ENCODE peak calls at places on chromosomes 2 and 18, in nine cellular contexts. G, W, Z, V, H, X, U, R and K are unnamed samples.

GRCh38 chr2:184890311-184890710 is 292.0 kb downstream of the ZNF804A start:
- DNase-seq in H (no peak), G (no peak), V (no peak), X (no peak), Z (no peak), U (no peak), R (no peak), W (no peak), K (no peak)

GRCh38 chr2:608711-609110 is 68.5 kb downstream of the TMEM18 start:
- DNase-seq in Z (no peak), W (no peak), U (peak), X (no peak), H (no peak), V (no peak), R (no peak), G (no peak), K (no peak)

GRCh38 chr2:72754628-72755320 is 71.1 kb downstream of the EXOC6B start:
- DNase-seq in X (no peak), R (no peak), H (no peak), Z (no peak), U (no peak), V (no peak), G (no peak), W (no peak), K (no peak)

GRCh38 chr2:189848276-189848675 is 64.0 kb downstream of the PMS1 start:
- DNase-seq in U (no peak), X (no peak), Z (no peak), H (no peak), W (no peak), G (no peak), V (no peak), R (no peak), K (no peak)

GRCh38 chr2:58237741-58238140 is 3.4 kb downstream of the FANCL start:
- DNase-seq in H (no peak), V (no peak), R (no peak), W (no peak), Z (no peak), U (no peak), X (no peak), G (no peak), K (no peak)

GRCh38 chr2:129237966-129238725 is 741.3 kb upstream of the RAB6C start:
- DNase-seq in V (no peak), U (no peak), G (no peak), W (no peak), X (no peak), Z (no peak), H (no peak), R (no peak), K (no peak)

GRCh38 chr2:230660294-230661060 is 52.2 kb upstream of the CAB39 start:
- DNase-seq in W (no peak), R (peak), X (peak), V (peak), U (peak), G (peak), Z (no peak), H (peak), K (no peak)

GRCh38 chr2:201975964-201976612 is 57.6 kb upstream of the FZD7 start:
- DNase-seq in U (no peak), G (no peak), Z (no peak), H (no peak), R (no peak), X (no peak), V (no peak), W (no peak), K (no peak)

GRCh38 chr18:25230658-25231326 is 121.2 kb downstream of the ZNF521 start:
- DNase-seq in R (peak), Z (no peak), U (peak), X (peak), V (peak), H (no peak), G (peak), W (no peak), K (no peak)

GRCh38 chr2:196413821-196414274 is 225.7 kb upstream of the CCDC150 start:
- DNase-seq in Z (no peak), G (no peak), V (no peak), W (no peak), U (no peak), R (no peak), X (no peak), H (peak), K (no peak)

GRCh38 chr2:221283896-221284295 is 288.2 kb downstream of the EPHA4 start:
- DNase-seq in R (no peak), V (no peak), U (no peak), Z (no peak), W (no peak), H (no peak), G (no peak), X (no peak), K (no peak)

GRCh38 chr2:147288131-147288530 is 556.7 kb upstream of the ACVR2A start:
- DNase-seq in W (no peak), G (no peak), X (no peak), V (no peak), Z (no peak), U (no peak), H (no peak), R (no peak), K (peak)

GRCh38 chr2:63669596-63669995 is 80.8 kb downstream of the MDH1 start:
- DNase-seq in R (no peak), X (no peak), Z (no peak), U (no peak), W (no peak), H (no peak), G (no peak), V (no peak), K (no peak)

GRCh38 chr2:164697688-164698290 is 76.5 kb upstream of the GRB14 start:
- DNase-seq in X (no peak), U (no peak), V (no peak), H (no peak), G (no peak), W (no peak), R (no peak), Z (no peak), K (no peak)

GRCh38 chr2:206993512-206993911 is 54.2 kb downstream of the CPO start:
- DNase-seq in R (no peak), U (no peak), G (no peak), Z (no peak), X (no peak), H (no peak), W (no peak), V (no peak), K (no peak)

GRCh38 chr18:55349685-55350084 is 238.3 kb downstream of the TCF4 start:
- DNase-seq in W (no peak), R (no peak), V (no peak), G (no peak), U (no peak), Z (no peak), H (no peak), X (no peak), K (no peak)

GRCh38 chr2:113918229-113918628 is 28.3 kb downstream of the ACTR3 start:
- DNase-seq in U (no peak), X (no peak), V (no peak), R (no peak), Z (no peak), W (no peak), G (no peak), H (no peak), K (no peak)

GRCh38 chr2:187003038-187003543 is 154.1 kb upstream of the ZSWIM2 start:
- DNase-seq in G (no peak), U (no peak), H (no peak), V (no peak), Z (no peak), R (peak), W (no peak), X (no peak), K (no peak)

GRCh38 chr2:241772063-241772499 is 4.5 kb upstream of the GAL3ST2 start:
- DNase-seq in H (peak), R (no peak), U (peak), G (no peak), W (no peak), V (no peak), X (no peak), Z (peak), K (peak)

GRCh38 chr18:274313-274712 is 6.5 kb upstream of the THOC1 start:
- DNase-seq in V (no peak), R (no peak), U (no peak), H (no peak), W (no peak), Z (no peak), G (no peak), X (no peak), K (no peak)

GRCh38 chr2:25116956-25117355 is 51.4 kb downstream of the POMC start:
- DNase-seq in U (no peak), H (no peak), G (no peak), X (no peak), V (no peak), Z (no peak), R (no peak), W (no peak), K (no peak)

GRCh38 chr2:73089270-73090030 is 17.9 kb upstream of the SFXN5 start:
- DNase-seq in W (no peak), V (peak), U (peak), G (peak), R (no peak), H (no peak), Z (no peak), X (no peak), K (no peak)

GRCh38 chr2:43450617-43451016 is 145.2 kb downstream of the THADA start:
- DNase-seq in V (no peak), X (no peak), U (no peak), H (no peak), W (no peak), Z (no peak), G (no peak), R (no peak), K (no peak)

GRCh38 chr2:147017976-147018645 is 826.7 kb upstream of the ACVR2A start:
- DNase-seq in X (no peak), H (no peak), W (no peak), U (no peak), G (no peak), V (no peak), Z (no peak), R (no peak), K (no peak)

GRCh38 chr2:12990523-12990922 is 273.8 kb downstream of the TRIB2 start:
- DNase-seq in G (no peak), H (no peak), R (no peak), U (no peak), Z (no peak), V (no peak), W (no peak), X (no peak), K (no peak)

GRCh38 chr18:9825571-9826073 is 60.2 kb upstream of the TXNDC2 start:
- DNase-seq in R (no peak), U (no peak), W (no peak), H (no peak), X (no peak), V (no peak), G (no peak), Z (no peak), K (no peak)

GRCh38 chr18:69267895-69268294 is 132.8 kb upstream of the DOK6 start:
- DNase-seq in X (no peak), V (no peak), Z (no peak), R (no peak), U (no peak), H (no peak), G (no peak), W (no peak), K (no peak)

GRCh38 chr2:119218478-119219064 is 5.1 kb upstream of the STEAP3 start:
- DNase-seq in U (no peak), V (peak), R (peak), G (no peak), W (no peak), X (no peak), H (peak), Z (peak), K (no peak)

GRCh38 chr2:127771756-127772155 is 39.2 kb downstream of the WDR33 start:
- DNase-seq in Z (no peak), G (no peak), W (no peak), V (no peak), H (no peak), R (no peak), U (no peak), X (no peak), K (no peak)

GRCh38 chr2:147424766-147425165 is 420.1 kb upstream of the ACVR2A start:
- DNase-seq in V (no peak), Z (no peak), U (no peak), W (no peak), G (no peak), H (no peak), R (no peak), X (no peak), K (no peak)

GRCh38 chr18:48131042-48131441 is 200.6 kb upstream of the SMAD2 start:
- DNase-seq in G (no peak), R (no peak), Z (no peak), V (no peak), H (no peak), X (no peak), U (no peak), W (no peak), K (no peak)

GRCh38 chr2:28567076-28567471 is 71.2 kb downstream of the PLB1 start:
- DNase-seq in X (no peak), G (no peak), V (no peak), Z (peak), R (peak), H (peak), W (no peak), U (no peak), K (peak)

GRCh38 chr2:162333968-162334367 is 10.0 kb upstream of the GCA start:
- DNase-seq in H (peak), X (no peak), U (no peak), Z (peak), W (no peak), G (no peak), V (peak), R (peak), K (no peak)

GRCh38 chr18:74724186-74724585 is 126.5 kb downstream of the ZNF407 start:
- DNase-seq in Z (no peak), V (no peak), R (no peak), X (no peak), H (no peak), W (no peak), G (no peak), U (no peak), K (no peak)

GRCh38 chr2:160282063-160282580 is 82.0 kb upstream of the ITGB6 start:
- DNase-seq in V (no peak), H (no peak), X (no peak), R (no peak), G (no peak), W (no peak), U (no peak), Z (no peak), K (no peak)

GRCh38 chr2:14642499-14642898 is 10.0 kb downstream of the LRATD1 start:
- DNase-seq in X (no peak), W (no peak), Z (no peak), V (no peak), G (no peak), H (no peak), U (no peak), R (no peak), K (no peak)

GRCh38 chr18:23897733-23898132 is 116.8 kb upstream of the TTC39C start:
- DNase-seq in U (no peak), R (no peak), H (no peak), Z (peak), V (no peak), X (no peak), W (no peak), G (no peak), K (no peak)

GRCh38 chr2:201931955-201932354 is 101.7 kb upstream of the FZD7 start:
- DNase-seq in U (no peak), G (no peak), V (no peak), W (no peak), X (no peak), Z (no peak), H (no peak), R (no peak), K (no peak)

GRCh38 chr2:71064754-71065621 is 3.5 kb upstream of the NAGK start:
- DNase-seq in V (no peak), W (no peak), U (no peak), G (no peak), Z (no peak), H (no peak), R (no peak), X (no peak), K (no peak)

GRCh38 chr2:64019083-64019974 is at the start of gene VPS54:
- DNase-seq in V (peak), U (peak), H (peak), R (peak), X (peak), G (peak), W (peak), Z (peak), K (peak)

DNA sequence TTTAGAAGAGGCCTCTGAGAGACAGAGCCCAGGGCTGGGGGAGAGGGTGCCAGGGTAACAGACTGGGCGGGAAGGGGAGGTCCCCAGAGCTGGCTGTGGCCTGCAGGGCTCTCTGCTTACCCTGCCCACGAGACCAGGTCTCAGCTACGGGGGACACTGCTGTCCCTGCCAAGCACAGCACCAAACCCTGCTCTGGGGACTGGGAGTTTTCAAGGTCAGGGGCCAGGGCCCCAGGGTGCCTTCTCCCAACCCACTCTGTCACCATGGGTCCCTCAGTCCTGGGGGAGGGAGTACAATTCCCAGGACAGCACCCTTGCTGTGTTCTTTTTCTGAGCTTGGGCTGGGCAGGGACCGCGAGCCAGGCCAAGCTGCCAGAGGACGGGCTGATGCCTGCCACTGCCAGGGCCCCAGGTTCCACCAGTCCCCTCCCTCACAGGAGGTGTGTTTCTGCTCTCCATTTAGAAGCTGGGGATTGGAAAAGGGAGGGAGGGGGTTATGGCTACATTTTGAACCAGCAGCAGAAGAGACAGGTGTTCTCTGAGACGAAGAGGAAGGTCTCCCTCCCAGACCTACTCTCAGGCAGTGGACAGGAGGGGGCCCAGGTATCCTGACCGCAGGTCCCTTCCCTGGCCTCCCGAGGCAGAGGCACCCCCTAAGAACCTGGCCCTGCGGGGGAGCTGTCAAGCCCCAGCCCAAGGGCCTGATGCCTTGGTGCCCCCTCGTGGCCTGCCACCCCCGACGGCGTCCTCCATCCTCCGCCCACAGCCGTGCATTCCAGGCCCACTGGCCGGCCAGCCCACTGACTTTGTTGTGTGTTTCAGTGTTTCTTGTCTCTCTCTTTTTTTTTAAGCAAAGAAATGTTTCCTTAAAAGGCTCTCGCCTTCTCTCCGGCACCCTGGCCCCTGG is 80.4 kb downstream of the TNS1 start:
- DNase-seq in H (no peak), V (no peak), X (no peak), U (no peak), R (peak), Z (no peak), G (peak), W (no peak), K (no peak)
- H3K4me3 ChIP-seq in H (no peak), V (peak), X (no peak), U (peak), R (no peak), Z (no peak), G (no peak), W (no peak), K (no peak)

DNA sequence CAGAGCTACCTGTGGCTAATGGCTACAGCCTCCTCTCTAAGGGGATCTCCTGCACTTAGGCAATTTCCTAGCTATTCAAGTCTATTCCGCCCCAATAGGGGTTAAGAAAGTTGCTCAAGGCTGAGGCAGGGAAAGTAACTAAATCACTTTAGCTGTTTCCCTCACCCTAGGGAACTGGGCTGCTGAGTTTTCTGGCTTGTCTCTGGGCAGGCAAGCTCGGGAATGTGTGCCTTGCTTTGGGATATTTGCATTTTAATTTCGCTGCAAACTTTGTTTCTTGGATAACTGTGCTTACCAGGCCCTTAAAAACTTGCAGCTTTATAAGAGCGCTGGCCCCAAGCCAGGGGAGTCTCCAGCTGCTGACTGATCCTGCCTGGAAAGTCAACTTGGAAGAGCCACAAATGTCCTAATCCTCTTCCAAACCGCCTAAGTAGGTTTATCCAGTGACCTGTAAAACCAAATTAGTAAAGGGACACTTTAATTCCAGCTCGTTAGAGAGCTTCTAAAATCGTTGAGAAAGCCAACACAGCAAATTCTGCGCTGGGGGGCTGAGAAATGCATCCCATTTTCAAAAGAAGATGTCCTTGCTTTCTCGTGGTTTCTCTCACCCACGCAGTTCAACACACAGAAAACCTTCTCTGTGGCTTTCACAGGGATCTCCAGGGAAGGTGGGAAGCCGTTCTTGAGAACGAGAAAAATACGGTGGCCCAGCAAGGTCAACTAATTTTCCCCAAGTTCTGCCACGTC is 59.5 kb upstream of the SP3 start:
- DNase-seq in W (no peak), U (peak), X (peak), V (peak), G (peak), R (peak), Z (peak), H (no peak), K (no peak)
- H3K27ac ChIP-seq in W (peak), U (peak), X (peak), V (peak), G (no peak), R (peak), Z (peak), H (no peak), K (no peak)

GRCh38 chr2:69646714-69647113 is 3.2 kb upstream of the AAK1 start:
- DNase-seq in W (no peak), G (no peak), U (no peak), R (no peak), V (no peak), H (peak), Z (no peak), X (no peak), K (no peak)
- H3K4me3 ChIP-seq in W (no peak), G (no peak), U (no peak), R (no peak), V (no peak), H (peak), Z (no peak), X (no peak), K (peak)

DNA sequence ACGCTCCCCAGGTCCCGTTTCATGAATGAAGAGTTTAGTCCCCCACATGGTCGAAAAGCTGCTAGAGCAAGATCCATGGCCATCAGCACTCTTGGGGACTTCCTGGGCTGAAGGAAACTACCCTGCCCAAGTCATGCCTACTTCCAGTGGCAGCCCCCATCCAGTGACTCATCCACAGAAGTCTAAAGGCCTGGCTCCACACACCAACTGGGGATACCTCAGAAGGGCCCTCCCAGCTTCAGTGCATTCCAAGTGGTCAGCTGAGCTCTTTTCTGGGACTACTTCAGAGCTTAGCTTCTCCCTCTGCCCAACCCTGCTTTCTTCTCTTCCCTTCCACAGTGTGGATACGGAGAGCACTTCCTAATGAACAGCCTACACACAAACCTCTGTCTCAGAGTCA is 66.5 kb downstream of the CLHC1 start:
- DNase-seq in V (no peak), W (no peak), U (no peak), R (no peak), H (no peak), X (no peak), G (peak), Z (no peak), K (no peak)
- H3K27ac ChIP-seq in V (no peak), W (no peak), U (no peak), R (no peak), H (no peak), X (no peak), G (no peak), Z (no peak), K (no peak)

DNA sequence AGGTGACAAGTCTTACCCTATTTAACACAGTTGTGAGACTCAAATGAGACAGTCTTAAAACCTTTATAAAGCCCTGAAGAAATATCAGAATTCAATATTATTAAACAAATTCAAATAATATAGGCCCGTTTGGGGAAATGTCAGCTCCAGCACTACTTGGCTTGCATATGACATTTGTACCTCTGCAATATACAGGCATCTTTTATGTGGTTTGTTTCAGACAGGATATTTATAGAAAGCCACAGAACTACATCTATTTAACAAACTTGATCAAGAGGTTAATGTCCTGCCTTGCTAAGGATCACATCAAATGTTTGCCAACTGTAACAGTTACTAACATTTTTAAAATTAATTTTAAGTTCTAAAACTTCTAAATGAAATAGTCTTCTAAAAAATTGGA is 3.2 kb upstream of the MREG start:
- DNase-seq in G (no peak), R (no peak), V (no peak), Z (no peak), H (no peak), X (no peak), W (no peak), U (no peak), K (no peak)
- H3K4me3 ChIP-seq in G (no peak), R (no peak), V (no peak), Z (no peak), H (peak), X (no peak), W (no peak), U (no peak), K (no peak)